ENCODE peak calls at places on chromosomes 13 and 19, in four cellular contexts. L is pancreas, X is kidney, W is HCT116. E is an unnamed sample.

GRCh38 chr13:109700176-109700575 is 86.2 kb downstream of the IRS2 start:
- DNase-seq in L (no peak), X (peak), W (no peak), E (peak)

GRCh38 chr19:41144403-41144802 is 30.2 kb downstream of the CYP2F1 start:
- DNase-seq in L (peak), X (no peak), W (peak), E (no peak)

GRCh38 chr13:28077231-28077630 is 23.1 kb downstream of the FLT3 start:
- DNase-seq in L (no peak), X (no peak), W (no peak), E (no peak)

GRCh38 chr19:54517483-54517882 is 14.9 kb downstream of the LAIR2 start:
- DNase-seq in L (peak), X (no peak), W (no peak), E (no peak)

GRCh38 chr19:19061491-19061890 is 2.3 kb upstream of the SLC25A42 start:
- DNase-seq in L (peak), X (no peak), W (no peak), E (no peak)

GRCh38 chr13:42820450-42820849 is 39.1 kb downstream of the FAM216B start:
- DNase-seq in L (no peak), X (no peak), W (no peak), E (no peak)

GRCh38 chr19:2494084-2494446 is 18.1 kb downstream of the GADD45B start:
- DNase-seq in L (no peak), X (no peak), W (no peak), E (no peak)

GRCh38 chr19:27993619-27994018 is 1219.3 kb downstream of the UQCRFS1 start:
- DNase-seq in L (no peak), X (no peak), W (no peak), E (no peak)

GRCh38 chr13:76307157-76307556 is 579.0 kb downstream of the KCTD12 start:
- DNase-seq in L (no peak), X (no peak), W (no peak), E (no peak)

GRCh38 chr13:97749174-97749573 is 204.3 kb upstream of the IPO5 start:
- DNase-seq in L (no peak), X (no peak), W (peak), E (no peak)

GRCh38 chr19:2110822-2111221 is 14.1 kb downstream of the IZUMO4 start:
- DNase-seq in L (no peak), X (no peak), W (no peak), E (no peak)

GRCh38 chr19:55537741-55538111 is 793 bp upstream of the SBK2 start:
- DNase-seq in L (no peak), X (no peak), W (no peak), E (no peak)

GRCh38 chr19:21491161-21491560 is 14.2 kb upstream of the ZNF429 start:
- DNase-seq in L (no peak), X (no peak), W (no peak), E (no peak)

GRCh38 chr19:3667766-3668165 is 32.5 kb downstream of the PIP5K1C start:
- DNase-seq in L (no peak), X (no peak), W (no peak), E (no peak)

GRCh38 chr19:42052241-42052863 is 17.7 kb downstream of the GRIK5 start:
- DNase-seq in L (no peak), X (no peak), W (no peak), E (no peak)

GRCh38 chr13:33080962-33081655 is 64.9 kb downstream of the KL start:
- DNase-seq in L (no peak), X (no peak), W (no peak), E (no peak)

GRCh38 chr13:38602261-38602660 is 84.6 kb upstream of the FREM2 start:
- DNase-seq in L (no peak), X (no peak), W (no peak), E (no peak)

GRCh38 chr19:8512115-8512967 is 1.6 kb downstream of the ZNF414 start:
- DNase-seq in L (no peak), X (no peak), W (peak), E (no peak)
- H3K27ac ChIP-seq in L (no peak), X (peak), W (peak), E (no peak)

GRCh38 chr13:29815336-29815735 is 35.1 kb downstream of the UBL3 start:
- DNase-seq in L (no peak), X (no peak), W (no peak), E (no peak)

GRCh38 chr13:29808264-29808663 is 42.2 kb downstream of the UBL3 start:
- DNase-seq in L (no peak), X (no peak), W (no peak), E (no peak)

GRCh38 chr13:29805994-29806748 is 44.2 kb downstream of the UBL3 start:
- DNase-seq in L (no peak), X (no peak), W (no peak), E (no peak)

GRCh38 chr13:29810898-29811297 is 39.5 kb downstream of the UBL3 start:
- DNase-seq in L (no peak), X (no peak), W (no peak), E (no peak)

DNA sequence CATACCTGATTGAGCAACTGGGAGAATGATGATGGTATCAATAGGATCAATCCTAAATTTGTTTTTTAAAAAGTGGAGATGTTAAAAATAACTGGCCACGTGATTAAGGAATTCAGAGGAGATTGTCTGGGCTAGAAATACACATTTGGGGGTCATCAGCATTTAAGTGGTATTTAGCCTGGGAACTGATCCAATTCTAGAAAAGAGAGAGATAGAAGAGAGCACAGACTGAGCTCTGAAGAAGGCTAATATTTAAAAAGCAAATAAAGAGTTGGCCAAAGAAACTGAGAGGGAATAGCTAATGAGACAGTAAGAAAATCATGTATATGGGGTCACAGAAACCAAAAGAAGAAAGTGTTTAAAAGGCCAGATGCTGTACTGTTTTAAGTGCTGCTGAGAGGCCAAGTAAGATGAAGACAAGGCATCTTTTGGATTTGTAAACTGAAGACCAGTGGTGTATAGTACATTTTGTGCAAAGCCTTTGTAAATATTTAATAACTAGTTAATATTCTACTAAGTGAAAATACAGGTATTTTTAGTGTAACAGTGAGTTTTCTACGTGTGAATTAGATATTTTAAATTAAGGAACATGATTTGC is 40.2 kb downstream of the UBL3 start:
- DNase-seq in L (no peak), X (no peak), W (no peak), E (no peak)
- H3K27ac ChIP-seq in L (no peak), X (no peak), W (no peak), E (no peak)

GRCh38 chr19:6223461-6224307 is 56.1 kb downstream of the MLLT1 start:
- DNase-seq in L (peak), X (peak), W (no peak), E (no peak)
- H3K27ac ChIP-seq in L (no peak), X (peak), W (no peak), E (no peak)

GRCh38 chr19:5148794-5149190 is 179.9 kb downstream of the KDM4B start:
- DNase-seq in L (no peak), X (peak), W (no peak), E (no peak)

GRCh38 chr19:5149508-5149907 is 180.6 kb downstream of the KDM4B start:
- DNase-seq in L (no peak), X (peak), W (no peak), E (no peak)

GRCh38 chr19:5147074-5147970 is 178.4 kb downstream of the KDM4B start:
- DNase-seq in L (peak), X (no peak), W (no peak), E (no peak)

GRCh38 chr19:5149930-5150329 is 181.0 kb downstream of the KDM4B start:
- DNase-seq in L (no peak), X (no peak), W (no peak), E (no peak)

DNA sequence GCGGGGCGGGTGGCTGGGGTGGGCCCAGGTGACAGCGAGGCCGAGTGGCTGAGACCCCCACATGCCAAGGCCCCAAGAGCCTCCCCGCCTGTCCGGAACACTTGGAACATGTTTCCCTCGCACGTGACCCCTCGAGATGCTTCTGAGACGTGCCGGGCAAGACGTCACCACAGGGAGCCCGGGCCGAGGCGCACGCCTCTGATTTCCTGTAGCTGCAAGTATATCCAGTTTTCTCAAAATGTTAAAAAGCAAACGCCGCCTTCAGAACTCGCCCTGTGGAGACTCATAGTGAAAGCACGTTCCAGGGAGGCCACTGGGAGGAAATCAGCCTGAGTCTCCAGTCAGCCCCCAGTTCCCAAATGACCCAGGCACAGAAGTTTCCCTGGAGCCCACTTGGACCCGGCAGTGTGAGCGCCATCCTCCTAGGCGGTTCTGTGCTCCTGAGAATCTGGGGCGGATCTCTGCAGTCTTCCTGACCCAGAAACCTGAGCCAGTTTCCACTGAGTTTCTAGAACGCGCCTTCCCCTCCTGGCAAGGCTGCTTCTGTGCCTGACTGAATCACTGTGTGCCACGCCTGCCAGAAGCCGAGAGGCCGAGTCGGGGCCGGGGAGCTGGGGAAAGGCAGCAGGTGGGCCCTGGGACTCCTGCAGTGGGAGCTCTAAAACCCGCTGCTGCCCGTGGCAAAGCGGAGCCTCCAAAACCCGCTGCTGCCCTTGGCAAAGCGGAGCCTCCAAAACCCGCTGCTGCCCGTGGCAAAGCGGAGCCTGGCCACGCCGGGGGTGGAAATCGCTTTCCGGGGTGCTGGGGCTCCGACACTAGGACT is 179.3 kb downstream of the KDM4B start:
- DNase-seq in L (peak), X (peak), W (no peak), E (no peak)
- H3K27ac ChIP-seq in L (no peak), X (no peak), W (no peak), E (no peak)

DNA sequence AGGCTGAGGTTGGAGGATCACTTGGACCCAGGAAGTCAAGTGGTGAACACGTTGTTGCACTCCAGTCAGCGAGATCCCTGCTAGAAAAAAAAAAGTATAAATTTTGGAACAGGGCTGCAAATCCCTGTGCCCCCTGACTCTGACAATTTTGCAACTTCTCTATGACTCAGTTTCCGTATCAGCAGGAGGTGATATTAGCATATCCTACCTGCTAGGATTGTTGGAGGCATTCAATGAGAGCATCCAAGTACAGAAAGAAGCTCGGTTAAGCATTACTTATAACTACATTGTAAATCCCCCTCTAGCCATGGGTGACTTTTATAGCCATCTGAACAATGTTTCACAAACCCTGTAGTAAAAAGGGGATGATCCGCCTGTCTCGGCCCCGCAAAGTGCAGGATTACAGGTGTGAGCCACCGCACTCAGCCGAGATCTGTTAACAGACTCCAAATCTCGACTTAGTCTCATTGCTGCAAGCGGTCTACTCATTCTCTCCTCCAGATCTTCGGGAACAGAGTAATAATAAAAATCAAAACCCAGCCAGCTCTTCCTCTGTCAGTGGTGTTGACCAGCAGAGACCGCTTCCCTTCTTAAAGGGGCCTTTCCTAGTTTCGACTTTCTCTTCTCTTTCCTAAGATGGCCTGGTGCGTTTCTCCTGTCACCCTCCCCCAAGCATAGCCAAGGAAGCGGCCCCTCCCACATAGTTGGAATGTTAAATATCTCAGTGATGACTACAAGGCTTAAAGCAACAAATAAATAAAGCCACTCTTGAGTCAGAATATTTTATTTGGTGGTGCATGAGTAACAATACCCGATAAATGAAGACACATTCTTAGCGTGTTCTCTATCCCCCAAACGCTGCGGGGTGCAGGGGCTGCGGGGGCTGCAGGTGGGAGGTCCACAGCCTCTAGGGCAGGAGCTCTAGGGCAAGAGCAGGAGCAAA is 10.3 kb upstream of the BICRA start:
- DNase-seq in L (no peak), X (no peak), W (peak), E (no peak)
- H3K27ac ChIP-seq in L (no peak), X (no peak), W (peak), E (peak)

GRCh38 chr19:47035127-47035494 is 13.3 kb downstream of the TMEM160 start:
- DNase-seq in L (no peak), X (no peak), W (no peak), E (no peak)
- H3K27ac ChIP-seq in L (no peak), X (no peak), W (peak), E (no peak)

GRCh38 chr19:48629599-48630288 is 7.4 kb downstream of the DBP start:
- DNase-seq in L (no peak), X (peak), W (peak), E (no peak)
- H3K27ac ChIP-seq in L (no peak), X (peak), W (peak), E (no peak)

GRCh38 chr13:26168276-26168814 is 53.8 kb downstream of the RNF6 start:
- DNase-seq in L (no peak), X (no peak), W (no peak), E (no peak)

GRCh38 chr13:26168835-26169234 is 53.3 kb downstream of the RNF6 start:
- DNase-seq in L (no peak), X (no peak), W (no peak), E (no peak)

DNA sequence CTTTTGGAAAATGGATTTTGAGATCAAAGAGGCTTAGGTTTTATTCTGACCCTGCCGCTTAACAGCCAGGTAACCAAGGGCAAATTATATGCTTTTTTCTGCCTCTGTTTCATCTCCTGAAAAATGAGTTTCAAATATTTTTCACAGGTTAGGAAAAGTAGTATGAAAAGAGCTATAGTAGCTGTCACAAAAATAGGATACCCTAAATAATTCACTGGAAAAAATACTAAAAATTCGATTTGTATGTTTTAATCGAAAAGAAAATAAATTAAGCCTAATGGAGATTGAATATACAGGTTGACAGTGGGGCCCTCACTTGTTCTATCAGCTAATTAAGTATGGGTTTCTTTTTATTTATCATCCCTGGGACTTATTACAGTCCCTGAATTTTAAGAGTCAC is 58.3 kb downstream of the RNF6 start:
- DNase-seq in L (no peak), X (no peak), W (no peak), E (no peak)
- H3K27ac ChIP-seq in L (no peak), X (no peak), W (no peak), E (no peak)

DNA sequence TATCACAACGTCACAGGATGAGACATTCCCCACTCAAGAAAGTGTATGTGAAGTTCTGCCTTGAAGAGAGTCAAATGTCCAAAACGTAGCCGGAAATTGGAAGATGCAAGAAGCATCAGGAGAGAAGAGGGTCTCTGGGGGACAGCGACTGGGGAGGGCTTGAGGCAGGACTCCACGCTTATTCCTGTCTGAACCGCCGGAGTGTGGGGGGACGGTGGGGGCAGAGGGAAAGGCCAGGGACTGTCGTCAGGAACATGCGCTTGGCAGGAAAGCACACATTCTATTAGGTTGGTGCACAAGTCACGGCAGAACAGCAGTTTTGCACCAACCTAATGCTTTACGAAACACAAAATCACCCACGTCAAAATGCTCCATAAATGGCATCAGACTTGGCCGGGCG is 95.3 kb upstream of the TM9SF2 start:
- DNase-seq in L (no peak), X (no peak), W (no peak), E (no peak)
- H3K27ac ChIP-seq in L (no peak), X (no peak), W (no peak), E (no peak)

GRCh38 chr19:32613008-32613407 is 32.0 kb downstream of the PDCD5 start:
- DNase-seq in L (no peak), X (no peak), W (no peak), E (no peak)
- H3K27ac ChIP-seq in L (no peak), X (no peak), W (no peak), E (no peak)

E was measured in substantia nigra.